ENCODE peak calls at places on chromosomes 4 and X, in nine cellular contexts. One of them, this sample, is unnamed.

GRCh38 chr4:127470290-127470809 is 162.4 kb upstream of the INTU start:
- DNase-seq in HT1080: no peak
- DNase-seq in PC-3: no peak
- DNase-seq in HS-27A: no peak
- DNase-seq in GM23248: no peak
- DNase-seq in T-helper 1 cell: no peak
- DNase-seq in GM18507: no peak
- DNase-seq in hippocampal formation: no peak
- DNase-seq in GM04504: no peak
- DNase-seq in this sample: no peak

GRCh38 chr4:139419388-139419914 is 34.5 kb upstream of the RAB33B start:
- DNase-seq in GM04504: peak; percentile 45
- DNase-seq in hippocampal formation: peak; percentile 32
- DNase-seq in HT1080: peak; percentile 75
- DNase-seq in HS-27A: peak; percentile 20
- DNase-seq in GM23248: peak; percentile 72
- DNase-seq in GM18507: no peak
- DNase-seq in PC-3: no peak
- DNase-seq in T-helper 1 cell: no peak
- DNase-seq in this sample: no peak

GRCh38 chrX:123943074-123943473 is 18.4 kb upstream of the STAG2 start:
- DNase-seq in PC-3: no peak
- DNase-seq in HT1080: no peak
- DNase-seq in hippocampal formation: no peak
- DNase-seq in HS-27A: no peak
- DNase-seq in T-helper 1 cell: no peak
- DNase-seq in GM04504: no peak
- DNase-seq in GM23248: no peak
- DNase-seq in GM18507: no peak
- DNase-seq in this sample: no peak

GRCh38 chr4:40264995-40265909 is 68.4 kb downstream of the RHOH start:
- DNase-seq in HS-27A: no peak
- DNase-seq in HT1080: peak; percentile 32
- DNase-seq in GM18507: no peak
- DNase-seq in hippocampal formation: no peak
- DNase-seq in PC-3: no peak
- DNase-seq in GM04504: no peak
- DNase-seq in T-helper 1 cell: no peak
- DNase-seq in GM23248: no peak
- DNase-seq in this sample: peak; percentile 22

GRCh38 chr4:127781303-127782024 is 658 bp upstream of the HSPA4L start:
- DNase-seq in hippocampal formation: no peak
- DNase-seq in HS-27A: peak; percentile 24
- DNase-seq in GM23248: peak; percentile 81
- DNase-seq in GM18507: no peak
- DNase-seq in HT1080: no peak
- DNase-seq in PC-3: peak; percentile 27
- DNase-seq in GM04504: peak; percentile 13
- DNase-seq in T-helper 1 cell: no peak
- DNase-seq in this sample: no peak

GRCh38 chr4:91758487-91758886 is 545.3 kb upstream of the GRID2 start:
- DNase-seq in GM04504: no peak
- DNase-seq in HS-27A: peak; percentile 55
- DNase-seq in HT1080: peak; percentile 83
- DNase-seq in GM18507: no peak
- DNase-seq in T-helper 1 cell: no peak
- DNase-seq in PC-3: peak; percentile 86
- DNase-seq in hippocampal formation: no peak
- DNase-seq in GM23248: no peak
- DNase-seq in this sample: no peak

GRCh38 chrX:29687687-29688086 is 527.7 kb upstream of the MAGEB2 start:
- DNase-seq in hippocampal formation: no peak
- DNase-seq in PC-3: peak; percentile 47
- DNase-seq in HS-27A: no peak
- DNase-seq in HT1080: peak; percentile 33
- DNase-seq in GM04504: no peak
- DNase-seq in GM23248: peak; percentile 66
- DNase-seq in T-helper 1 cell: no peak
- DNase-seq in GM18507: no peak
- DNase-seq in this sample: no peak

GRCh38 chrX:30253257-30253656 is 6.3 kb downstream of the MAGEB1 start:
- DNase-seq in HS-27A: no peak
- DNase-seq in GM18507: no peak
- DNase-seq in GM23248: no peak
- DNase-seq in HT1080: no peak
- DNase-seq in hippocampal formation: no peak
- DNase-seq in PC-3: no peak
- DNase-seq in GM04504: no peak
- DNase-seq in T-helper 1 cell: no peak
- DNase-seq in this sample: no peak

GRCh38 chrX:155048997-155049619 is 21.8 kb downstream of the CMC4 start:
- DNase-seq in GM18507: no peak
- DNase-seq in T-helper 1 cell: peak; percentile 37
- DNase-seq in HT1080: peak; percentile 48
- DNase-seq in GM04504: no peak
- DNase-seq in HS-27A: no peak
- DNase-seq in hippocampal formation: peak; percentile 20
- DNase-seq in GM23248: peak; percentile 66
- DNase-seq in PC-3: peak; percentile 57
- DNase-seq in this sample: peak; percentile 25

GRCh38 chr4:184648220-184649025 is 824 bp downstream of the CASP3 start:
- DNase-seq in GM18507: no peak
- DNase-seq in hippocampal formation: peak; percentile 16
- DNase-seq in T-helper 1 cell: peak; percentile 25
- DNase-seq in GM23248: peak; percentile 80
- DNase-seq in HS-27A: no peak
- DNase-seq in HT1080: peak; percentile 34
- DNase-seq in GM04504: peak; percentile 28
- DNase-seq in PC-3: peak; percentile 35
- DNase-seq in this sample: peak; percentile 20

GRCh38 chr4:121668368-121669162 is 28.2 kb downstream of the ANXA5 start:
- DNase-seq in HS-27A: peak; percentile 69
- DNase-seq in hippocampal formation: no peak
- DNase-seq in PC-3: peak; percentile 59
- DNase-seq in GM04504: peak; percentile 97
- DNase-seq in GM18507: no peak
- DNase-seq in T-helper 1 cell: no peak
- DNase-seq in HT1080: peak; percentile 100
- DNase-seq in GM23248: peak; percentile 98
- DNase-seq in this sample: no peak

GRCh38 chr4:57159866-57160265 is 49.7 kb upstream of the IGFBP7 start:
- DNase-seq in GM18507: no peak
- DNase-seq in PC-3: no peak
- DNase-seq in HT1080: no peak
- DNase-seq in T-helper 1 cell: no peak
- DNase-seq in GM04504: no peak
- DNase-seq in HS-27A: no peak
- DNase-seq in GM23248: peak; percentile 59
- DNase-seq in hippocampal formation: no peak
- DNase-seq in this sample: no peak

GRCh38 chrX:22534643-22535042 is 261.9 kb downstream of the CBLL2 start:
- DNase-seq in GM04504: peak; percentile 25
- DNase-seq in T-helper 1 cell: no peak
- DNase-seq in HS-27A: peak; percentile 43
- DNase-seq in HT1080: peak; percentile 77
- DNase-seq in PC-3: peak; percentile 90
- DNase-seq in hippocampal formation: no peak
- DNase-seq in GM18507: no peak
- DNase-seq in GM23248: peak; percentile 90
- DNase-seq in this sample: no peak

GRCh38 chr4:38673109-38673978 is 9.3 kb downstream of the KLF3 start:
- DNase-seq in GM04504: no peak
- DNase-seq in GM23248: peak; percentile 73
- DNase-seq in GM18507: no peak
- DNase-seq in hippocampal formation: no peak
- DNase-seq in T-helper 1 cell: no peak
- DNase-seq in HT1080: no peak
- DNase-seq in PC-3: peak; percentile 71
- DNase-seq in HS-27A: no peak
- DNase-seq in this sample: no peak

GRCh38 chr4:140448830-140449229 is 21.4 kb upstream of the CLGN start:
- DNase-seq in GM04504: no peak
- DNase-seq in T-helper 1 cell: no peak
- DNase-seq in GM18507: no peak
- DNase-seq in GM23248: peak; percentile 4
- DNase-seq in HS-27A: no peak
- DNase-seq in HT1080: no peak
- DNase-seq in hippocampal formation: no peak
- DNase-seq in PC-3: peak; percentile 51
- DNase-seq in this sample: no peak

GRCh38 chr4:128060130-128060619 is 937 bp upstream of the LARP1B start:
- DNase-seq in PC-3: no peak
- DNase-seq in HS-27A: no peak
- DNase-seq in GM04504: peak; percentile 0
- DNase-seq in GM18507: no peak
- DNase-seq in GM23248: peak; percentile 37
- DNase-seq in hippocampal formation: no peak
- DNase-seq in HT1080: no peak
- DNase-seq in T-helper 1 cell: no peak
- DNase-seq in this sample: no peak